ENCODE peak calls at places on chromosome 1, in seven cellular contexts. F, E, B, V, M, N and H are unnamed samples. For H3K9me3, the result is how much of the 10 kb centered on the place peaks cover.

GRCh38 chr1:64308856-64309255 is 105.4 kb downstream of the UBE2U start:
- DNase-seq in E (no peak), B (no peak), F (no peak), N (no peak), V (peak), M (no peak), H (no peak)

GRCh38 chr1:111513410-111514020 is 10.1 kb upstream of the ADORA3 start:
- DNase-seq in F (no peak), E (no peak), N (no peak), V (no peak), B (no peak), M (no peak), H (no peak)

GRCh38 chr1:179870870-179871269 is 6.7 kb downstream of the TOR1AIP2 start:
- DNase-seq in N (no peak), B (no peak), M (no peak), E (no peak), F (no peak), V (no peak), H (no peak)

GRCh38 chr1:222928212-222928611 is 113.4 kb downstream of the DISP1 start:
- DNase-seq in M (peak), F (peak), B (no peak), N (peak), V (no peak), E (no peak), H (peak)

GRCh38 chr1:6489799-6490180 is 1.7 kb downstream of the PLEKHG5 start:
- DNase-seq in M (peak), V (peak), N (peak), B (peak), E (peak), F (no peak), H (peak)

GRCh38 chr1:25608488-25609178 is 8.0 kb upstream of the MAN1C1 start:
- DNase-seq in V (peak), B (peak), N (peak), F (no peak), E (peak), M (peak), H (peak)

GRCh38 chr1:154963643-154964042 is 2.1 kb upstream of the PYGO2 start:
- DNase-seq in B (no peak), V (no peak), E (no peak), M (no peak), F (no peak), N (no peak), H (no peak)

GRCh38 chr1:77143529-77144121 is 75.6 kb downstream of the PIGK start:
- DNase-seq in F (no peak), E (no peak), N (peak), V (no peak), B (no peak), M (no peak), H (peak)

GRCh38 chr1:178645157-178645825 is 79.8 kb upstream of the RALGPS2 start:
- DNase-seq in N (no peak), E (no peak), M (peak), F (no peak), V (no peak), B (no peak), H (no peak)

GRCh38 chr1:52240592-52240991 is 98.7 kb downstream of the ZFYVE9 start:
- DNase-seq in F (no peak), B (no peak), N (no peak), V (no peak), M (no peak), E (no peak), H (no peak)

GRCh38 chr1:179083031-179083345 is 1.1 kb downstream of the TOR3A start:
- DNase-seq in B (peak), M (no peak), V (peak), F (no peak), N (peak), E (no peak), H (peak)

GRCh38 chr1:168758503-168758902 is 29.5 kb upstream of the DPT start:
- DNase-seq in F (no peak), B (no peak), N (no peak), M (no peak), V (no peak), E (no peak), H (no peak)

GRCh38 chr1:224727351-224727750 is 111.2 kb downstream of the CNIH3 start:
- DNase-seq in E (no peak), V (no peak), B (no peak), N (no peak), F (no peak), M (no peak), H (no peak)

DNA sequence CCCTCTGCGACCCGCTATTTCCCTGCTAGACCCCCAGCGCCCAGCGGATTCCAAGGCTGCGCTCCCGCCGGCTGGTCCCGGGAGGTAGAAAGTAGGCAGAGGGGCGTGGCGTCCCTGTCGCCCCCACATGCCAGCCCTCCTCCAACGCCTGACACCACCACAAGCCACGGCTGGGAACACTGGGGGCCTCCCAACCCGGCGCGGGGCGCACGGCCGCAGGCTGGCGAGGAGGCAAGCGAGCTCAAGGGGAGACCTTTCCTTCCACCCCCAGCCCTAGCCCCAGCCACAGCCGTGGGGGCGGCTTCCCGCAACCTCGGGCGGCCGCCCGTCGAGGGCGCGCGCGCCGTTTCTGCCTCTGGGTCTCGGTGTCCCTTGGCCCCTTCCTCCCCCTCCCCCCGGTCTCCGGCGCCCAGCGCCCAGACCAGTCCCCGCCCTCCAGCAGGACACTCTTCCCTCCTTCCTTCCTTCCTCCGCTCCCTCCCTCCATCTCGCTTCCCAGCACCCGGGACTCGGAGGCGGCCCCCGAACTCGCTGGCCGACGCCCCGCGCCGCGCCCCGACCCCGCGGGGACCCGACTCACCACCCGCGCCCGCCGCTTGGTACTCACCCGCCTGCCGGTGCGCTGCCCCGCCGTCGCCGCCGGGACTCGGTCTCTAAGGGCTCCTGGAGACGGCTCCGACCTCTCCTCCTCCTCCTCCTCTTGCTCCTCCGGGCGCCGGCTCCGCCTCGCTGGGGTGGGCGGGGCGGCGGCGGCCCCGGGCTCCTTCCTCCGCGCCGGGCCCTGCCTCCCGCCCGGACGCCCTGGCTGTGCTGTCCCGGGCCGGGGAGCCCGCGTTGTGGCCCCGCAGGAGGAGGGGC is at the start of gene GNG12:
- DNase-seq in B (peak), N (peak), E (peak), F (peak), M (peak), V (peak), H (peak)
- H3K9ac ChIP-seq in B (no peak), N (peak), E (peak), F (no peak), M (peak), V (peak), H (peak)

GRCh38 chr1:181161170-181161870 is 72.8 kb downstream of the IER5 start:
- DNase-seq in B (no peak), N (no peak), V (no peak), E (no peak), F (no peak), M (no peak), H (no peak)
- H3K9me3 ChIP-seq in B (under half), N (under half), V (under half), E (under half), F (under half), M (under half), H (under half)

GRCh38 chr1:156544592-156545102 is 27.7 kb downstream of the IQGAP3 start:
- DNase-seq in N (no peak), M (no peak), V (no peak), B (no peak), E (no peak), F (no peak), H (no peak)

GRCh38 chr1:156549390-156549789 is 23.0 kb downstream of the IQGAP3 start:
- DNase-seq in M (no peak), V (no peak), B (no peak), N (no peak), E (no peak), F (no peak), H (no peak)

GRCh38 chr1:156547982-156548381 is 24.4 kb downstream of the IQGAP3 start:
- DNase-seq in F (no peak), B (no peak), E (no peak), V (no peak), M (no peak), N (no peak), H (no peak)

GRCh38 chr1:156547434-156547833 is 24.9 kb downstream of the IQGAP3 start:
- DNase-seq in E (no peak), V (no peak), N (no peak), M (no peak), F (no peak), B (no peak), H (no peak)

DNA sequence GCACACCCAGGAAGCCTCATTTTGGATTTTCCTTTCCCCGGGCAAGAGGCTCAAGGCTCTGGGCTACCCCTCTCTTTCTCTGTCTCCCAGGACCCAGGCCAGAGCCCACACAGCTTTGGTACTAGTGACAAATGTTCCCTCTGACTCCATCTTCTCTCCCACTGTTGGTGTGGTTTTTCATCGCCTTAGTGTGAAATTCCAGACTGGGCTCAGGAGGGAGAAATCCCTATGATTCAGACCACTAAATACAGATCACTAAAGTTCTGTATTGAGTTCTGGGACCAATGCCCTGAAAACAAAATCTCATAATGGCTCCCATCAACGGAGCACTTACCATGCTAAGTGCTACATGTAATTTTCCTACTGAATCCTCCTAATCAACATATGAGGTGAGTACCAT is 26.1 kb downstream of the IQGAP3 start:
- DNase-seq in B (no peak), V (no peak), F (no peak), N (no peak), M (no peak), E (no peak), H (no peak)
- H3K9ac ChIP-seq in B (no peak), V (no peak), F (no peak), N (no peak), M (no peak), E (no peak), H (no peak)

GRCh38 chr1:247043406-247043805 is 35.2 kb downstream of the ZNF670 start:
- DNase-seq in M (no peak), B (no peak), V (no peak), N (no peak), E (no peak), F (no peak), H (no peak)
- H3K9me3 ChIP-seq in M (under half), B (half or more), V (under half), N (half or more), E (half or more), F (half or more), H (half or more)

GRCh38 chr1:156556354-156556753 is 16.0 kb downstream of the IQGAP3 start:
- DNase-seq in M (no peak), E (no peak), F (no peak), N (no peak), B (no peak), V (no peak), H (no peak)
- H3K9ac ChIP-seq in M (no peak), E (no peak), F (no peak), N (no peak), B (no peak), V (no peak), H (no peak)

DNA sequence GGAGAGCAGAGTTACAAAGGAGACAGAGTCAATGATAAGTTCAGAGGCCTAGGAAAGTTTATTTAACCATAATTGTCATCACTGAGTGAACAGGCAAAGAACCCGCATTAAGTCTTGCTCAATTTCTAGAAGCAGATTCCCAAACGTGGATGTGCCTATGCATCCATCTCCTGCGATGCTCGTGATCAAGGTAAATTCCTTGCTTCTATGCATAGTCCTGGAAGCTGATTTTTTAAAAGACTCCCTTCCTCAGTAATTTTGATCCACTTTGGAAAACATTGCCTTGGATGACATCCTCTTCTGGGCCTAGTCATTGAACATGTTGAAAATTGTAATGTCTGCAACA is 116.4 kb downstream of the TNFSF18 start:
- DNase-seq in V (no peak), N (no peak), M (no peak), B (no peak), E (no peak), F (no peak), H (no peak)
- H3K9me3 ChIP-seq in V (under half), N (under half), M (under half), B (under half), E (under half), F (under half), H (under half)

DNA sequence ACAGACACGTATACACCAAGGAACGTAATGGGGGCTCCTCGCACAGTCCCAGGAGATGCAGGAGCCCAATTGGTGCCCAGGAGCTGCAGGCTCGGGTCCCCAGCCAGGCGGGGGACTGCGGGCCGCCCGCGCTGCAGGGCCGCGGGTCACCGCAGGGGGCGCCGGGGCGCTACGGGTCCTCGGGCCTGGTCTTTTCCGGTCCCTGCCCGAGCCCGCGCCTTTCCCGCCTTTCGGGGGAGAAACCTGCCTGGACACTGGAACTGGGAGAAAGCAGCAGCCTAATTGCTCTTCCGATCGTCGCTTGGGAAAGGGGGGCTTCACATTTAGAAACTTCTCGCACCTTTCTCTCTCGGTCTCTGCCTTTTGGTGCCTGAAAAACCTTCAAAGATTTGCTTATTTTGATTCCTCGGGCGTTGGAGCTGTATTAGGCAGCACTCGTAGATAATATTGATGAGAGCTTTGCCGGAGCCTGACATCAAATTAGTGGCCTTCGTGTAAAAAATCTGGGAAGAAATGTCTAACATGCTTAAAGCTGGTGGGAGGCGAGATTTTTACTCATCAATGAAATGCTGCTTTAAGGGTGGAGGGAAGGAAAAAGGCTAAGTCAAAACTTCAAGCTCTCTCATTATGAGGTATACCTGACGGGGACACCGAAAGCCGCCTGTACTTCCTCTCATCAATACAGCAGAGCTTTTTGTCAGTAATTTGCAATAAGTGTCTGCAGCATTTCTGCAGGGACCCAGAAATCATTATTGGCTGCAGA is 12.6 kb upstream of the BARHL2 start:
- DNase-seq in E (no peak), B (no peak), N (no peak), F (no peak), M (no peak), V (no peak), H (no peak)
- H3K9ac ChIP-seq in E (no peak), B (no peak), N (no peak), F (no peak), M (no peak), V (no peak), H (no peak)

GRCh38 chr1:2858676-2859075 is 57.2 kb upstream of the TTC34 start:
- DNase-seq in F (no peak), M (no peak), B (no peak), E (no peak), V (no peak), N (no peak), H (no peak)

GRCh38 chr1:2857521-2857920 is 56.0 kb upstream of the TTC34 start:
- DNase-seq in M (no peak), E (no peak), B (no peak), V (no peak), F (no peak), N (no peak), H (no peak)

GRCh38 chr1:2855206-2856075 is 53.9 kb upstream of the TTC34 start:
- DNase-seq in N (no peak), F (no peak), V (no peak), E (no peak), B (no peak), M (no peak), H (no peak)

GRCh38 chr1:2856076-2856390 is 54.5 kb upstream of the TTC34 start:
- DNase-seq in M (no peak), V (no peak), N (no peak), B (no peak), F (no peak), E (no peak), H (no peak)

DNA sequence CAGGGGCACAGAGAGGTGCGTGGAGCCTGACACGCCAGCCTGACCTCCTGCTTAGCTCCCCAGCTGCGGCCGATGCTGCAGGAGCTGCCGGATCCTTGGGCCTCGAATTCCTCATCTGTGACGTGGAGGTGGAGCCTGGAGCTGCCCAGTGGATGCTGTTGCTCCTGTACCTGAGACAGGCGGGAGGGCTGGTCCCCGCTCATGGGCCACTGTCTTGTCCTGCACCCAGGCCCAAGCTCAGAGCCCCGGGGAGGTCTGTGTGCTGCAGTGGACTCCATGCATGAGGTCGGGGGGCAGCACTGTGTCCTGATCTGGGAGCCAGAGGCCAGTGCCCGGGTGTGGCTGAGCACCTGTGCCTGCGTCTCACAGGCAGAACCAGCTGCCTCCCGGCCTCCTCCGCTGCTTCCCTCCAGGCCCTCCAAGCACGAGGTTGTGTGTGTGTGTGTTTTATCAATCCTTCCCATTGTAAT is 55.4 kb upstream of the TTC34 start:
- DNase-seq in E (no peak), N (no peak), B (no peak), V (no peak), F (no peak), M (no peak), H (no peak)
- H3K9me3 ChIP-seq in E (under half), N (under half), B (under half), V (half or more), F (half or more), M (under half), H (under half)

GRCh38 chr1:14791611-14792010 is 193.1 kb downstream of the KAZN start:
- DNase-seq in F (no peak), N (no peak), E (no peak), B (no peak), M (no peak), V (no peak), H (no peak)
- H3K9ac ChIP-seq in F (no peak), N (no peak), E (no peak), B (no peak), M (no peak), V (no peak), H (no peak)